ENCODE peak calls at places on chromosomes 12 and 14, in six cellular contexts. One of them, this sample, is unnamed.

GRCh38 chr12:98399532-98399931 is 115.9 kb upstream of the TMPO start:
- DNase-seq in H7: peak
- DNase-seq in activated T-cell treated with anti-CD3 and anti-CD28 coated beads, Interleukin-2, amount 50 U/mL, for 4 hours: peak
- DNase-seq in skeletal muscle cell: peak
- DNase-seq in mesothelial cell of epicardium: no peak
- DNase-seq in stimulated activated CD8-positive, alpha-beta memory T cell treated with anti-CD3 and anti-CD28 coated beads, Interleukin-7, amount 100 ng/mL, for 24 hours: peak
- DNase-seq in this sample: peak

GRCh38 chr12:18849080-18849479 is 111.2 kb downstream of the CAPZA3 start:
- DNase-seq in H7: no peak
- DNase-seq in activated T-cell treated with anti-CD3 and anti-CD28 coated beads, Interleukin-2, amount 50 U/mL, for 4 hours: no peak
- DNase-seq in skeletal muscle cell: peak
- DNase-seq in mesothelial cell of epicardium: no peak
- DNase-seq in stimulated activated CD8-positive, alpha-beta memory T cell treated with anti-CD3 and anti-CD28 coated beads, Interleukin-7, amount 100 ng/mL, for 24 hours: no peak
- DNase-seq in this sample: no peak

GRCh38 chr14:36383674-36384421 is 63.4 kb upstream of the MBIP start:
- DNase-seq in H7: no peak
- DNase-seq in activated T-cell treated with anti-CD3 and anti-CD28 coated beads, Interleukin-2, amount 50 U/mL, for 4 hours: no peak
- DNase-seq in skeletal muscle cell: no peak
- DNase-seq in mesothelial cell of epicardium: no peak
- DNase-seq in stimulated activated CD8-positive, alpha-beta memory T cell treated with anti-CD3 and anti-CD28 coated beads, Interleukin-7, amount 100 ng/mL, for 24 hours: no peak
- DNase-seq in this sample: no peak

GRCh38 chr12:124745891-124746570 is 117.6 kb downstream of the SCARB1 start:
- DNase-seq in H7: peak
- DNase-seq in activated T-cell treated with anti-CD3 and anti-CD28 coated beads, Interleukin-2, amount 50 U/mL, for 4 hours: peak
- DNase-seq in skeletal muscle cell: peak
- DNase-seq in mesothelial cell of epicardium: peak
- DNase-seq in stimulated activated CD8-positive, alpha-beta memory T cell treated with anti-CD3 and anti-CD28 coated beads, Interleukin-7, amount 100 ng/mL, for 24 hours: no peak
- DNase-seq in this sample: peak

GRCh38 chr12:67151891-67152290 is 117.3 kb upstream of the CAND1 start:
- DNase-seq in H7: no peak
- DNase-seq in activated T-cell treated with anti-CD3 and anti-CD28 coated beads, Interleukin-2, amount 50 U/mL, for 4 hours: no peak
- DNase-seq in skeletal muscle cell: peak
- DNase-seq in mesothelial cell of epicardium: no peak
- DNase-seq in stimulated activated CD8-positive, alpha-beta memory T cell treated with anti-CD3 and anti-CD28 coated beads, Interleukin-7, amount 100 ng/mL, for 24 hours: no peak
- DNase-seq in this sample: no peak

GRCh38 chr12:68532204-68532886 is 78.4 kb upstream of the RAP1B start:
- DNase-seq in H7: no peak
- DNase-seq in activated T-cell treated with anti-CD3 and anti-CD28 coated beads, Interleukin-2, amount 50 U/mL, for 4 hours: no peak
- DNase-seq in skeletal muscle cell: no peak
- DNase-seq in mesothelial cell of epicardium: no peak
- DNase-seq in stimulated activated CD8-positive, alpha-beta memory T cell treated with anti-CD3 and anti-CD28 coated beads, Interleukin-7, amount 100 ng/mL, for 24 hours: no peak
- DNase-seq in this sample: no peak

GRCh38 chr14:95516554-95517209 is at the start of gene SYNE3:
- DNase-seq in H7: peak
- DNase-seq in activated T-cell treated with anti-CD3 and anti-CD28 coated beads, Interleukin-2, amount 50 U/mL, for 4 hours: peak
- DNase-seq in skeletal muscle cell: no peak
- DNase-seq in mesothelial cell of epicardium: no peak
- DNase-seq in stimulated activated CD8-positive, alpha-beta memory T cell treated with anti-CD3 and anti-CD28 coated beads, Interleukin-7, amount 100 ng/mL, for 24 hours: no peak
- DNase-seq in this sample: no peak

GRCh38 chr12:122880668-122881067 is 15.3 kb downstream of the VPS37B start:
- DNase-seq in H7: peak
- DNase-seq in activated T-cell treated with anti-CD3 and anti-CD28 coated beads, Interleukin-2, amount 50 U/mL, for 4 hours: no peak
- DNase-seq in skeletal muscle cell: peak
- DNase-seq in mesothelial cell of epicardium: no peak
- DNase-seq in stimulated activated CD8-positive, alpha-beta memory T cell treated with anti-CD3 and anti-CD28 coated beads, Interleukin-7, amount 100 ng/mL, for 24 hours: no peak
- DNase-seq in this sample: no peak

GRCh38 chr12:10454531-10454930 is 1.4 kb upstream of the KLRC1 start:
- DNase-seq in H7: no peak
- DNase-seq in activated T-cell treated with anti-CD3 and anti-CD28 coated beads, Interleukin-2, amount 50 U/mL, for 4 hours: no peak
- DNase-seq in skeletal muscle cell: no peak
- DNase-seq in mesothelial cell of epicardium: no peak
- DNase-seq in stimulated activated CD8-positive, alpha-beta memory T cell treated with anti-CD3 and anti-CD28 coated beads, Interleukin-7, amount 100 ng/mL, for 24 hours: no peak
- DNase-seq in this sample: no peak

GRCh38 chr12:120231316-120232011 is 30.6 kb upstream of the RPLP0 start:
- DNase-seq in H7: peak
- DNase-seq in activated T-cell treated with anti-CD3 and anti-CD28 coated beads, Interleukin-2, amount 50 U/mL, for 4 hours: peak
- DNase-seq in skeletal muscle cell: peak
- DNase-seq in mesothelial cell of epicardium: no peak
- DNase-seq in stimulated activated CD8-positive, alpha-beta memory T cell treated with anti-CD3 and anti-CD28 coated beads, Interleukin-7, amount 100 ng/mL, for 24 hours: peak
- DNase-seq in this sample: peak

This sample was measured in H9.